ENCODE peak calls at places on chromosomes 2 and 18, in nine cellular contexts. One of them, this sample, is unnamed.

GRCh38 chr2:110771549-110772382 is 39.4 kb downstream of the ACOXL start:
- DNase-seq in AG09319: no peak
- DNase-seq in HepG2: no peak
- DNase-seq in HFFc6: no peak
- DNase-seq in GM10248: no peak
- DNase-seq in cardiac fibroblast: no peak
- DNase-seq in endothelial cell: no peak
- DNase-seq in Caco-2: no peak
- DNase-seq in dorsolateral prefrontal cortex: no peak
- DNase-seq in this sample: no peak

GRCh38 chr18:76406791-76407190 is 88.3 kb downstream of the ZNF516 start:
- DNase-seq in dorsolateral prefrontal cortex: no peak
- DNase-seq in HepG2: no peak
- DNase-seq in cardiac fibroblast: no peak
- DNase-seq in HFFc6: no peak
- DNase-seq in GM10248: no peak
- DNase-seq in AG09319: no peak
- DNase-seq in endothelial cell: no peak
- DNase-seq in Caco-2: no peak
- DNase-seq in this sample: no peak

GRCh38 chr2:9709539-9710285 is 78.9 kb upstream of the YWHAQ start:
- DNase-seq in endothelial cell: no peak
- DNase-seq in GM10248: no peak
- DNase-seq in AG09319: no peak
- DNase-seq in Caco-2: peak; percentile 21
- DNase-seq in dorsolateral prefrontal cortex: no peak
- DNase-seq in HFFc6: no peak
- DNase-seq in HepG2: no peak
- DNase-seq in cardiac fibroblast: no peak
- DNase-seq in this sample: no peak

GRCh38 chr2:240339411-240340360 is 95.8 kb upstream of the GPC1 start:
- DNase-seq in cardiac fibroblast: no peak
- DNase-seq in endothelial cell: no peak
- DNase-seq in AG09319: no peak
- DNase-seq in Caco-2: no peak
- DNase-seq in HepG2: no peak
- DNase-seq in HFFc6: no peak
- DNase-seq in GM10248: no peak
- DNase-seq in dorsolateral prefrontal cortex: peak; percentile 87
- DNase-seq in this sample: no peak

GRCh38 chr2:241959751-241960269 is 90.3 kb downstream of the RTP5 start:
- DNase-seq in HepG2: no peak
- DNase-seq in AG09319: no peak
- DNase-seq in HFFc6: no peak
- DNase-seq in Caco-2: no peak
- DNase-seq in GM10248: no peak
- DNase-seq in dorsolateral prefrontal cortex: no peak
- DNase-seq in endothelial cell: no peak
- DNase-seq in cardiac fibroblast: no peak
- DNase-seq in this sample: no peak

GRCh38 chr2:70988151-70988550 is 6.5 kb downstream of the TEX261 start:
- DNase-seq in HepG2: no peak
- DNase-seq in endothelial cell: no peak
- DNase-seq in Caco-2: no peak
- DNase-seq in HFFc6: no peak
- DNase-seq in GM10248: peak; percentile 5
- DNase-seq in cardiac fibroblast: no peak
- DNase-seq in AG09319: no peak
- DNase-seq in dorsolateral prefrontal cortex: no peak
- DNase-seq in this sample: no peak

GRCh38 chr2:146984014-146984413 is 860.8 kb upstream of the ACVR2A start:
- DNase-seq in cardiac fibroblast: no peak
- DNase-seq in GM10248: no peak
- DNase-seq in HFFc6: no peak
- DNase-seq in HepG2: no peak
- DNase-seq in AG09319: no peak
- DNase-seq in dorsolateral prefrontal cortex: no peak
- DNase-seq in Caco-2: no peak
- DNase-seq in endothelial cell: no peak
- DNase-seq in this sample: no peak

GRCh38 chr2:196170681-196171247 is 614 bp downstream of the STK17B start:
- DNase-seq in HepG2: peak; percentile 9
- DNase-seq in AG09319: no peak
- DNase-seq in cardiac fibroblast: peak; percentile 43
- DNase-seq in GM10248: no peak
- DNase-seq in HFFc6: peak; percentile 51
- DNase-seq in dorsolateral prefrontal cortex: no peak
- DNase-seq in endothelial cell: peak; percentile 19
- DNase-seq in Caco-2: no peak
- DNase-seq in this sample: no peak

GRCh38 chr2:109062558-109063325 is 66.3 kb upstream of the SH3RF3 start:
- DNase-seq in GM10248: no peak
- DNase-seq in HFFc6: no peak
- DNase-seq in endothelial cell: no peak
- DNase-seq in Caco-2: peak; percentile 47
- DNase-seq in dorsolateral prefrontal cortex: no peak
- DNase-seq in HepG2: no peak
- DNase-seq in AG09319: no peak
- DNase-seq in cardiac fibroblast: no peak
- DNase-seq in this sample: no peak

GRCh38 chr2:47636596-47636995 is 146.3 kb upstream of the MSH6 start:
- DNase-seq in Caco-2: no peak
- DNase-seq in AG09319: no peak
- DNase-seq in HFFc6: no peak
- DNase-seq in dorsolateral prefrontal cortex: no peak
- DNase-seq in cardiac fibroblast: no peak
- DNase-seq in GM10248: no peak
- DNase-seq in HepG2: no peak
- DNase-seq in endothelial cell: no peak
- DNase-seq in this sample: no peak

GRCh38 chr18:59799383-59800015 is 100.3 kb upstream of the PMAIP1 start:
- DNase-seq in Caco-2: no peak
- DNase-seq in endothelial cell: no peak
- DNase-seq in AG09319: peak; percentile 90
- DNase-seq in HepG2: no peak
- DNase-seq in dorsolateral prefrontal cortex: no peak
- DNase-seq in HFFc6: no peak
- DNase-seq in GM10248: no peak
- DNase-seq in cardiac fibroblast: peak; percentile 31
- DNase-seq in this sample: no peak

GRCh38 chr2:240836781-240837467 is 16.9 kb upstream of the KIF1A start:
- DNase-seq in GM10248: no peak
- DNase-seq in HFFc6: peak; percentile 50
- DNase-seq in HepG2: no peak
- DNase-seq in Caco-2: no peak
- DNase-seq in dorsolateral prefrontal cortex: peak; percentile 61
- DNase-seq in endothelial cell: no peak
- DNase-seq in AG09319: no peak
- DNase-seq in cardiac fibroblast: peak; percentile 73
- DNase-seq in this sample: no peak

GRCh38 chr2:235419996-235420395 is 73.8 kb upstream of the AGAP1 start:
- DNase-seq in Caco-2: no peak
- DNase-seq in dorsolateral prefrontal cortex: no peak
- DNase-seq in HepG2: no peak
- DNase-seq in cardiac fibroblast: no peak
- DNase-seq in AG09319: no peak
- DNase-seq in HFFc6: no peak
- DNase-seq in endothelial cell: no peak
- DNase-seq in GM10248: no peak
- DNase-seq in this sample: no peak

GRCh38 chr2:232562515-232563151 is 12.1 kb downstream of the EIF4E2 start:
- DNase-seq in dorsolateral prefrontal cortex: no peak
- DNase-seq in Caco-2: no peak
- DNase-seq in HFFc6: no peak
- DNase-seq in cardiac fibroblast: no peak
- DNase-seq in endothelial cell: no peak
- DNase-seq in HepG2: no peak
- DNase-seq in GM10248: no peak
- DNase-seq in AG09319: no peak
- DNase-seq in this sample: no peak

GRCh38 chr2:118882693-118883336 is 35.4 kb upstream of the EN1 start:
- DNase-seq in GM10248: peak; percentile 62
- DNase-seq in dorsolateral prefrontal cortex: peak; percentile 71
- DNase-seq in HFFc6: peak; percentile 42
- DNase-seq in AG09319: peak; percentile 10
- DNase-seq in cardiac fibroblast: peak; percentile 58
- DNase-seq in HepG2: peak; percentile 59
- DNase-seq in Caco-2: peak; percentile 76
- DNase-seq in endothelial cell: peak; percentile 70
- DNase-seq in this sample: peak; percentile 64

GRCh38 chr2:26018184-26018716 is 15.6 kb upstream of the RAB10 start:
- DNase-seq in HepG2: peak; percentile 48
- DNase-seq in HFFc6: peak; percentile 91
- DNase-seq in endothelial cell: no peak
- DNase-seq in AG09319: peak; percentile 52
- DNase-seq in GM10248: no peak
- DNase-seq in Caco-2: peak; percentile 78
- DNase-seq in cardiac fibroblast: peak; percentile 88
- DNase-seq in dorsolateral prefrontal cortex: peak; percentile 53
- DNase-seq in this sample: no peak

GRCh38 chr2:225670111-225670974 is 270.8 kb downstream of the NYAP2 start:
- DNase-seq in GM10248: no peak
- DNase-seq in HFFc6: peak; percentile 48
- DNase-seq in dorsolateral prefrontal cortex: no peak
- DNase-seq in HepG2: peak; percentile 32
- DNase-seq in endothelial cell: no peak
- DNase-seq in Caco-2: no peak
- DNase-seq in AG09319: peak; percentile 29
- DNase-seq in cardiac fibroblast: peak; percentile 73
- DNase-seq in this sample: no peak
- TF ChIP-seq CTCF in GM10248: no peak
- TF ChIP-seq CTCF in HFFc6: peak; percentile 83
- TF ChIP-seq CTCF in dorsolateral prefrontal cortex: peak; percentile 43
- TF ChIP-seq CTCF in HepG2: peak; percentile 57
- TF ChIP-seq CTCF in endothelial cell: peak; percentile 56
- TF ChIP-seq CTCF in Caco-2: peak; percentile 27
- TF ChIP-seq CTCF in AG09319: peak; percentile 40
- TF ChIP-seq CTCF in cardiac fibroblast: peak; percentile 22
- TF ChIP-seq CTCF in this sample: peak; percentile 56

GRCh38 chr2:85843543-85843942 is 45.2 kb downstream of the ST3GAL5 start:
- DNase-seq in cardiac fibroblast: no peak
- DNase-seq in HFFc6: no peak
- DNase-seq in GM10248: no peak
- DNase-seq in AG09319: no peak
- DNase-seq in HepG2: no peak
- DNase-seq in Caco-2: no peak
- DNase-seq in endothelial cell: no peak
- DNase-seq in dorsolateral prefrontal cortex: no peak
- DNase-seq in this sample: no peak
- TF ChIP-seq CTCF in cardiac fibroblast: peak; percentile 57
- TF ChIP-seq CTCF in HFFc6: peak; percentile 76
- TF ChIP-seq CTCF in GM10248: peak; percentile 16
- TF ChIP-seq CTCF in AG09319: peak; percentile 16
- TF ChIP-seq CTCF in HepG2: peak; percentile 47
- TF ChIP-seq CTCF in Caco-2: peak; percentile 55
- TF ChIP-seq CTCF in endothelial cell: peak; percentile 87
- TF ChIP-seq CTCF in dorsolateral prefrontal cortex: no peak
- TF ChIP-seq CTCF in this sample: peak; percentile 42

GRCh38 chr2:19362094-19362649 is 3.7 kb upstream of the OSR1 start:
- DNase-seq in AG09319: no peak
- DNase-seq in Caco-2: no peak
- DNase-seq in GM10248: peak; percentile 42
- DNase-seq in dorsolateral prefrontal cortex: no peak
- DNase-seq in endothelial cell: no peak
- DNase-seq in HepG2: no peak
- DNase-seq in HFFc6: no peak
- DNase-seq in cardiac fibroblast: peak; percentile 41
- DNase-seq in this sample: no peak

GRCh38 chr2:19362652-19363473 is 4.4 kb upstream of the OSR1 start:
- DNase-seq in AG09319: peak; percentile 76
- DNase-seq in endothelial cell: peak; percentile 80
- DNase-seq in GM10248: peak; percentile 69
- DNase-seq in dorsolateral prefrontal cortex: peak; percentile 56
- DNase-seq in HepG2: peak; percentile 79
- DNase-seq in cardiac fibroblast: peak; percentile 91
- DNase-seq in HFFc6: peak; percentile 85
- DNase-seq in Caco-2: peak; percentile 77
- DNase-seq in this sample: peak; percentile 86

GRCh38 chr2:19364014-19364413 is 5.6 kb upstream of the OSR1 start:
- DNase-seq in GM10248: no peak
- DNase-seq in cardiac fibroblast: no peak
- DNase-seq in HepG2: no peak
- DNase-seq in dorsolateral prefrontal cortex: no peak
- DNase-seq in endothelial cell: no peak
- DNase-seq in Caco-2: no peak
- DNase-seq in HFFc6: no peak
- DNase-seq in AG09319: no peak
- DNase-seq in this sample: no peak

GRCh38 chr2:19365126-19365525 is 6.7 kb upstream of the OSR1 start:
- DNase-seq in Caco-2: no peak
- DNase-seq in cardiac fibroblast: no peak
- DNase-seq in AG09319: no peak
- DNase-seq in dorsolateral prefrontal cortex: no peak
- DNase-seq in HFFc6: no peak
- DNase-seq in endothelial cell: no peak
- DNase-seq in HepG2: no peak
- DNase-seq in GM10248: no peak
- DNase-seq in this sample: no peak

DNA sequence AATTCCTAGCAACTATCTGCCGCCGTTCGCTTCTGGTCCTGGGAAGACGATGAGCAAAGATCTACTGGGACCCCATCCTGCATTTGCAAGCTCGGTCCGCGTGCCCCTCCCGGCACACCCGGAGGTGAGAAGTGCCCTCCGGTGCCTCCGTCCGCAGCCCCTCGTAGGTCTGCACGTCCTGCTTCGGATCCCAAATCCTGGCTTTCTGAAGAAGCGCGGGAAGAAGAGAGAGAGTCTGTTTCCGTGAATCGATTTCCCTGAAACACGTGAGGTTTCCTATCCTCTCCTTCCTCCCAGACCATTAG is 5.0 kb upstream of the OSR1 start:
- DNase-seq in dorsolateral prefrontal cortex: no peak
- DNase-seq in HFFc6: no peak
- DNase-seq in endothelial cell: no peak
- DNase-seq in GM10248: no peak
- DNase-seq in HepG2: no peak
- DNase-seq in AG09319: no peak
- DNase-seq in cardiac fibroblast: no peak
- DNase-seq in Caco-2: no peak
- DNase-seq in this sample: no peak
- TF ChIP-seq CTCF in dorsolateral prefrontal cortex: no peak
- TF ChIP-seq CTCF in HFFc6: no peak
- TF ChIP-seq CTCF in endothelial cell: no peak
- TF ChIP-seq CTCF in GM10248: no peak
- TF ChIP-seq CTCF in HepG2: no peak
- TF ChIP-seq CTCF in AG09319: no peak
- TF ChIP-seq CTCF in cardiac fibroblast: no peak
- TF ChIP-seq CTCF in Caco-2: no peak
- TF ChIP-seq CTCF in this sample: no peak

DNA sequence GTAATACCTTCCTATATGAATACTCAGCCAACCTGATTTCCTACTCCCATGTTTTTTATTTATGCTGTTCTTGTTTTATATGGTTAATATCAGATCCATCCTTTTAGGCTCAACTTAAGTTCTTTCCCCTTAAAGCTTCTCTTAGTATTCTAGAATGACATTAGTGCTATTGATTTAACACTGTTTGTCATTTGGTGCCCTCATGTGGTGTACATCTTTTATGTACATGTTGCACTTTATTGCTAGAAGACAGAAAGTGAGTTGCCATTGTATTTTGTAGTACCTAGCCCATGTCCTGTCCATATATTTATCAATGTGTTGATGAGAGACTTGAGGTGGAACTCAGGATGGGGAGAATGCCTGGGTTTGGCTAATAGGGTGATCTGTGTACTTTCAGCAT is 2.5 kb downstream of the HTRA2 start:
- DNase-seq in cardiac fibroblast: peak; percentile 71
- DNase-seq in dorsolateral prefrontal cortex: no peak
- DNase-seq in AG09319: no peak
- DNase-seq in endothelial cell: no peak
- DNase-seq in HepG2: peak; percentile 68
- DNase-seq in HFFc6: peak; percentile 55
- DNase-seq in GM10248: no peak
- DNase-seq in Caco-2: no peak
- DNase-seq in this sample: no peak
- TF ChIP-seq CTCF in cardiac fibroblast: peak; percentile 12
- TF ChIP-seq CTCF in dorsolateral prefrontal cortex: no peak
- TF ChIP-seq CTCF in AG09319: peak; percentile 29
- TF ChIP-seq CTCF in endothelial cell: no peak
- TF ChIP-seq CTCF in HepG2: peak; percentile 72
- TF ChIP-seq CTCF in HFFc6: peak; percentile 74
- TF ChIP-seq CTCF in GM10248: peak; percentile 41
- TF ChIP-seq CTCF in Caco-2: peak; percentile 16
- TF ChIP-seq CTCF in this sample: no peak